ENCODE peak calls at places on chromosomes 4 and X, in ten cellular contexts. C, U, A, E, T, I, O, X, Y and Q are unnamed samples.

GRCh38 chr4:71456841-71457240 is 118.0 kb downstream of the SLC4A4 start:
- DNase-seq in Y (peak; percentile 89), A (no peak), T (peak; percentile 93), O (no peak), U (no peak), C (no peak), I (peak; percentile 97), E (no peak), X (peak; percentile 0), Q (no peak)

GRCh38 chr4:47386146-47386545 is 77.4 kb downstream of the COMMD8 start:
- DNase-seq in A (no peak), O (no peak), C (no peak), X (no peak), I (no peak), E (no peak), U (no peak), Y (no peak), T (no peak), Q (no peak)

GRCh38 chr4:102007959-102008425 is 217.5 kb downstream of the BANK1 start:
- DNase-seq in E (no peak), T (no peak), I (no peak), C (no peak), U (no peak), X (no peak), Y (no peak), O (no peak), A (no peak), Q (no peak)

GRCh38 chrX:30713061-30713525 is 59.9 kb downstream of the GK start:
- DNase-seq in T (peak; percentile 55), E (no peak), X (peak; percentile 1), U (peak; percentile 34), A (peak; percentile 17), O (no peak), C (peak; percentile 13), I (peak; percentile 52), Y (peak; percentile 72), Q (peak; percentile 46)

GRCh38 chrX:10166248-10166716 is 9.5 kb downstream of the CLCN4 start:
- DNase-seq in U (no peak), O (no peak), C (no peak), X (no peak), A (no peak), Y (no peak), E (no peak), T (no peak), I (no peak), Q (no peak)

GRCh38 chr4:44319129-44319528 is 129.5 kb downstream of the KCTD8 start:
- DNase-seq in U (no peak), I (no peak), X (no peak), A (no peak), T (no peak), C (no peak), E (no peak), Y (no peak), O (no peak), Q (no peak)

GRCh38 chr4:89134775-89135319 is 23.5 kb downstream of the TIGD2 start:
- DNase-seq in U (no peak), T (peak; percentile 96), E (no peak), I (peak; percentile 96), A (no peak), O (no peak), C (no peak), Y (peak; percentile 95), X (no peak), Q (no peak)

GRCh38 chrX:71493111-71493613 is 39.7 kb upstream of the OGT start:
- DNase-seq in U (peak; percentile 38), E (no peak), Y (no peak), O (no peak), X (no peak), I (peak; percentile 10), A (no peak), T (peak; percentile 19), C (no peak), Q (peak; percentile 34)

GRCh38 chrX:23503835-23504539 is 163.3 kb upstream of the PRDX4 start:
- DNase-seq in O (peak; percentile 3), I (peak; percentile 88), Y (peak; percentile 89), X (no peak), C (no peak), T (peak; percentile 91), A (no peak), E (no peak), U (peak; percentile 36), Q (peak; percentile 94)

GRCh38 chr4:4841156-4841555 is 18.3 kb upstream of the MSX1 start:
- DNase-seq in O (no peak), A (no peak), C (no peak), I (no peak), U (no peak), Y (no peak), E (no peak), X (no peak), T (no peak), Q (no peak)

GRCh38 chrX:78102100-78102499 is 1.9 kb upstream of the PGK1 start:
- DNase-seq in A (no peak), E (no peak), U (no peak), X (no peak), I (no peak), O (no peak), Y (peak; percentile 20), T (no peak), C (no peak), Q (no peak)

GRCh38 chr4:67332627-67333026 is 212.7 kb downstream of the CENPC start:
- DNase-seq in A (no peak), C (no peak), I (peak; percentile 38), U (no peak), X (no peak), Y (peak; percentile 27), O (no peak), T (peak; percentile 11), E (no peak), Q (no peak)

GRCh38 chrX:9586992-9587392 is 122.1 kb downstream of the TBL1X start:
- DNase-seq in O (peak; percentile 14), U (no peak), I (no peak), T (no peak), A (no peak), Y (no peak), E (no peak), C (no peak), X (no peak), Q (no peak)

GRCh38 chrX:12970691-12971202 is 4.2 kb upstream of the TMSB4X start:
- DNase-seq in T (peak; percentile 49), X (peak; percentile 14), U (no peak), E (no peak), C (no peak), Y (peak; percentile 78), O (no peak), I (no peak), A (no peak), Q (no peak)

GRCh38 chr4:108988514-108989195 is 225.8 kb upstream of the ETNPPL start:
- DNase-seq in I (no peak), U (no peak), T (peak; percentile 77), X (no peak), E (no peak), Y (no peak), A (no peak), C (no peak), O (no peak), Q (no peak)

GRCh38 chr4:150167054-150167453 is 88.8 kb downstream of the DCLK2 start:
- DNase-seq in C (no peak), T (no peak), E (no peak), X (no peak), O (no peak), Y (no peak), U (no peak), I (no peak), A (no peak), Q (no peak)

GRCh38 chrX:31836479-31836878 is 764.6 kb upstream of the FTHL17 start:
- DNase-seq in I (no peak), E (no peak), T (peak; percentile 45), O (no peak), C (no peak), X (no peak), Y (no peak), A (no peak), U (no peak), Q (no peak)

GRCh38 chrX:97766496-97767095 is 882.9 kb downstream of the RPA4 start:
- DNase-seq in I (no peak), E (no peak), C (no peak), O (no peak), U (no peak), T (no peak), A (no peak), Y (no peak), X (no peak), Q (no peak)

GRCh38 chr4:120824905-120825304 is 97.6 kb downstream of the PRDM5 start:
- DNase-seq in I (no peak), C (no peak), E (no peak), O (no peak), A (no peak), U (no peak), X (no peak), Y (no peak), T (no peak), Q (no peak)

GRCh38 chrX:107273795-107274194 is 67.4 kb downstream of the DNAAF6 start:
- DNase-seq in T (no peak), O (no peak), I (no peak), A (no peak), Y (no peak), C (no peak), U (no peak), E (no peak), X (no peak), Q (no peak)

GRCh38 chr4:150234246-150234645 is 156.0 kb downstream of the DCLK2 start:
- DNase-seq in U (no peak), C (no peak), O (no peak), A (no peak), T (no peak), I (no peak), Y (no peak), E (no peak), X (no peak), Q (no peak)

GRCh38 chr4:71765349-71765748 is 18.5 kb downstream of the GC start:
- DNase-seq in Y (no peak), E (no peak), T (peak; percentile 92), O (no peak), A (no peak), C (no peak), X (no peak), I (no peak), U (no peak), Q (no peak)

GRCh38 chr4:150960818-150961217 is 54.3 kb downstream of the LRBA start:
- DNase-seq in T (peak; percentile 25), E (no peak), O (no peak), U (no peak), Y (peak; percentile 58), X (no peak), A (peak; percentile 13), I (peak; percentile 51), C (peak; percentile 39), Q (peak; percentile 37)

GRCh38 chr4:183837222-183837621 is 67.9 kb upstream of the STOX2 start:
- DNase-seq in A (no peak), I (no peak), C (no peak), E (no peak), Y (no peak), O (no peak), X (no peak), T (no peak), U (no peak), Q (no peak)

GRCh38 chr4:180084561-180084960 is 2158.6 kb upstream of the TENM3 start:
- DNase-seq in O (no peak), I (no peak), A (no peak), U (no peak), E (no peak), C (no peak), T (no peak), X (no peak), Y (no peak), Q (no peak)

GRCh38 chr4:151408630-151409469 is at the start of gene FHIP1A:
- DNase-seq in O (peak; percentile 37), U (peak; percentile 70), Y (peak; percentile 39), C (peak; percentile 64), I (peak; percentile 90), A (peak; percentile 81), X (no peak), E (peak; percentile 85), T (peak; percentile 82), Q (peak; percentile 95)

GRCh38 chr4:24440765-24441164 is 143.6 kb downstream of the DHX15 start:
- DNase-seq in I (no peak), C (no peak), X (no peak), T (no peak), O (no peak), A (no peak), U (no peak), Y (no peak), E (no peak), Q (no peak)

GRCh38 chr4:107133965-107134364 is 97.9 kb upstream of the DKK2 start:
- DNase-seq in Y (no peak), T (no peak), U (no peak), C (no peak), E (no peak), X (no peak), A (no peak), O (no peak), I (peak; percentile 26), Q (no peak)